ENCODE peak calls at places on chromosomes 12 and 14, in eight cellular contexts. One of them, this sample, is unnamed.

GRCh38 chr12:111650912-111651311 is 34.8 kb downstream of the BRAP start:
- DNase-seq in fibroblast of lung: no peak
- DNase-seq in pancreas: no peak
- DNase-seq in mesendoderm: no peak
- DNase-seq in stomach: no peak
- DNase-seq in CD8-positive, alpha-beta T cell: no peak
- DNase-seq in dorsolateral prefrontal cortex: no peak
- DNase-seq in K562: no peak
- DNase-seq in this sample: no peak

GRCh38 chr14:24074625-24075484 is 3.5 kb downstream of the CPNE6 start:
- DNase-seq in fibroblast of lung: no peak
- DNase-seq in pancreas: peak
- DNase-seq in mesendoderm: no peak
- DNase-seq in stomach: peak
- DNase-seq in CD8-positive, alpha-beta T cell: peak
- DNase-seq in dorsolateral prefrontal cortex: no peak
- DNase-seq in K562: no peak
- DNase-seq in this sample: no peak

GRCh38 chr12:56358836-56359532 is 923 bp downstream of the STAT2 start:
- DNase-seq in fibroblast of lung: peak
- DNase-seq in pancreas: no peak
- DNase-seq in mesendoderm: no peak
- DNase-seq in stomach: no peak
- DNase-seq in CD8-positive, alpha-beta T cell: no peak
- DNase-seq in dorsolateral prefrontal cortex: peak
- DNase-seq in K562: no peak
- DNase-seq in this sample: no peak

GRCh38 chr12:2332266-2332665 is 279.5 kb downstream of the CACNA1C start:
- DNase-seq in fibroblast of lung: peak
- DNase-seq in pancreas: no peak
- DNase-seq in mesendoderm: no peak
- DNase-seq in stomach: no peak
- DNase-seq in CD8-positive, alpha-beta T cell: no peak
- DNase-seq in dorsolateral prefrontal cortex: no peak
- DNase-seq in K562: no peak
- DNase-seq in this sample: no peak

GRCh38 chr12:68595246-68595645 is 15.5 kb upstream of the RAP1B start:
- DNase-seq in fibroblast of lung: no peak
- DNase-seq in pancreas: no peak
- DNase-seq in mesendoderm: no peak
- DNase-seq in stomach: no peak
- DNase-seq in CD8-positive, alpha-beta T cell: no peak
- DNase-seq in dorsolateral prefrontal cortex: no peak
- DNase-seq in K562: no peak
- DNase-seq in this sample: no peak

GRCh38 chr14:73153272-73153671 is 17.0 kb downstream of the PSEN1 start:
- DNase-seq in fibroblast of lung: no peak
- DNase-seq in pancreas: no peak
- DNase-seq in mesendoderm: no peak
- DNase-seq in stomach: no peak
- DNase-seq in CD8-positive, alpha-beta T cell: no peak
- DNase-seq in dorsolateral prefrontal cortex: no peak
- DNase-seq in K562: no peak
- DNase-seq in this sample: no peak

GRCh38 chr12:121577443-121578180 is 3.2 kb downstream of the KDM2B start:
- DNase-seq in fibroblast of lung: no peak
- DNase-seq in pancreas: no peak
- DNase-seq in mesendoderm: peak
- DNase-seq in stomach: no peak
- DNase-seq in CD8-positive, alpha-beta T cell: no peak
- DNase-seq in dorsolateral prefrontal cortex: no peak
- DNase-seq in K562: no peak
- DNase-seq in this sample: peak

GRCh38 chr12:122106891-122107660 is 28.5 kb downstream of the MLXIP start:
- DNase-seq in fibroblast of lung: peak
- DNase-seq in pancreas: peak
- DNase-seq in mesendoderm: no peak
- DNase-seq in stomach: peak
- DNase-seq in CD8-positive, alpha-beta T cell: no peak
- DNase-seq in dorsolateral prefrontal cortex: peak
- DNase-seq in K562: no peak
- DNase-seq in this sample: no peak

GRCh38 chr14:51094282-51094821 is 553 bp downstream of the TRIM9 start:
- DNase-seq in fibroblast of lung: peak
- DNase-seq in pancreas: no peak
- DNase-seq in mesendoderm: peak
- DNase-seq in stomach: no peak
- DNase-seq in CD8-positive, alpha-beta T cell: peak
- DNase-seq in dorsolateral prefrontal cortex: no peak
- DNase-seq in K562: no peak
- DNase-seq in this sample: peak

GRCh38 chr12:75183967-75184366 is 25.7 kb downstream of the KCNC2 start:
- DNase-seq in fibroblast of lung: no peak
- DNase-seq in pancreas: no peak
- DNase-seq in mesendoderm: no peak
- DNase-seq in stomach: no peak
- DNase-seq in CD8-positive, alpha-beta T cell: no peak
- DNase-seq in dorsolateral prefrontal cortex: no peak
- DNase-seq in K562: no peak
- DNase-seq in this sample: no peak

GRCh38 chr14:102558566-102558965 is 33.9 kb upstream of the RCOR1 start:
- DNase-seq in fibroblast of lung: no peak
- DNase-seq in pancreas: no peak
- DNase-seq in mesendoderm: no peak
- DNase-seq in stomach: no peak
- DNase-seq in CD8-positive, alpha-beta T cell: no peak
- DNase-seq in dorsolateral prefrontal cortex: no peak
- DNase-seq in K562: no peak
- DNase-seq in this sample: no peak

GRCh38 chr14:68000516-68000915 is 180.9 kb downstream of the RAD51B start:
- DNase-seq in fibroblast of lung: no peak
- DNase-seq in pancreas: no peak
- DNase-seq in mesendoderm: no peak
- DNase-seq in stomach: no peak
- DNase-seq in CD8-positive, alpha-beta T cell: no peak
- DNase-seq in dorsolateral prefrontal cortex: no peak
- DNase-seq in K562: no peak
- DNase-seq in this sample: no peak

GRCh38 chr12:50257226-50258166 is 25.8 kb downstream of the LIMA1 start:
- DNase-seq in fibroblast of lung: peak
- DNase-seq in pancreas: no peak
- DNase-seq in mesendoderm: no peak
- DNase-seq in stomach: no peak
- DNase-seq in CD8-positive, alpha-beta T cell: no peak
- DNase-seq in dorsolateral prefrontal cortex: no peak
- DNase-seq in K562: no peak
- DNase-seq in this sample: no peak

GRCh38 chr12:64781374-64782029 is 22.3 kb upstream of the GNS start:
- DNase-seq in fibroblast of lung: no peak
- DNase-seq in pancreas: peak
- DNase-seq in mesendoderm: peak
- DNase-seq in stomach: peak
- DNase-seq in CD8-positive, alpha-beta T cell: no peak
- DNase-seq in dorsolateral prefrontal cortex: no peak
- DNase-seq in K562: no peak
- DNase-seq in this sample: no peak

GRCh38 chr12:64780220-64780530 is 21.0 kb upstream of the GNS start:
- DNase-seq in fibroblast of lung: no peak
- DNase-seq in pancreas: no peak
- DNase-seq in mesendoderm: no peak
- DNase-seq in stomach: no peak
- DNase-seq in CD8-positive, alpha-beta T cell: no peak
- DNase-seq in dorsolateral prefrontal cortex: no peak
- DNase-seq in K562: no peak
- DNase-seq in this sample: no peak

GRCh38 chr12:64782181-64782580 is 23.0 kb upstream of the GNS start:
- DNase-seq in fibroblast of lung: no peak
- DNase-seq in pancreas: no peak
- DNase-seq in mesendoderm: no peak
- DNase-seq in stomach: no peak
- DNase-seq in CD8-positive, alpha-beta T cell: no peak
- DNase-seq in dorsolateral prefrontal cortex: no peak
- DNase-seq in K562: no peak
- DNase-seq in this sample: no peak

GRCh38 chr12:64779349-64779974 is 20.3 kb upstream of the GNS start:
- DNase-seq in fibroblast of lung: no peak
- DNase-seq in pancreas: no peak
- DNase-seq in mesendoderm: no peak
- DNase-seq in stomach: no peak
- DNase-seq in CD8-positive, alpha-beta T cell: no peak
- DNase-seq in dorsolateral prefrontal cortex: no peak
- DNase-seq in K562: no peak
- DNase-seq in this sample: no peak

DNA sequence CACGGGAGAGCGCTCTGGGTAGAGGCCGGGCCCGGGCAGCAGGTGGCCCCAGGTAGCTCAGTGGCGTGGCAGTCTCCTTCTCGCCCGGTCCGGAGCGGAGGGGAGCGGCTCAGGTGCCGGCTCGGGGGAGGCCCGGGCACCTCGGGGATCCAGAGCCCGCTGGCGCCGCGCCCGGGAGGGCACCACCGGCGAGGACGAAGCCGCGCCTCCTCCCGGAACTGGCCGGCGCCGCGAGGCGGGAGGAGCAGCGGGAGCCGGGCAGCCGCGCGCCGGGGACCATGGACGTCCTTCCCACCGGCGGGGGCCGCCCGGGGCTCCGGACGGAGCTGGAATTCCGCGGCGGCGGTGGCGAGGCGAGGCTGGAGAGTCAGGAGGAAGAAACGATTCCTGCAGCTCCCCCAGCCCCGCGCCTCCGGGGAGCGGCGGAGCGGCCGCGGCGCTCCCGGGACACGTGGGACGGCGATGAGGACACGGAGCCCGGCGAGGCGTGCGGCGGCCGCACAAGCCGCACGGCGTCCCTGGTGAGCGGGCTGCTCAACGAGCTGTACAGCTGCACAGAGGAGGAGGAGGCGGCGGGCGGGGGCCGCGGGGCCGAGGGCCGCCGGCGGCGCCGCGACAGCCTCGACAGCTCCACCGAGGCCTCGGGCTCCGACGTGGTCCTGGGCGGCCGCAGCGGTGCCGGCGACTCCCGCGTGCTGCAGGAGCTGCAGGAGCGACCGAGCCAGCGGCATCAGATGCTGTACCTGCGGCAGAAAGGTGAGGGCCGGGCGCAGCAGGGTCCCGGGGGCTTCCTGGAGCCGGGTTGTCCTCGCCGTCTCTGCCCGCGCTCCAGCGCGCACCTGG is 21.5 kb upstream of the GNS start:
- DNase-seq in fibroblast of lung: no peak
- DNase-seq in pancreas: peak
- DNase-seq in mesendoderm: peak
- DNase-seq in stomach: peak
- DNase-seq in CD8-positive, alpha-beta T cell: no peak
- DNase-seq in dorsolateral prefrontal cortex: no peak
- DNase-seq in K562: peak
- DNase-seq in this sample: no peak
- H3K27ac ChIP-seq in fibroblast of lung: no peak
- H3K27ac ChIP-seq in pancreas: peak
- H3K27ac ChIP-seq in mesendoderm: no peak
- H3K27ac ChIP-seq in stomach: peak
- H3K27ac ChIP-seq in CD8-positive, alpha-beta T cell: no peak
- H3K27ac ChIP-seq in dorsolateral prefrontal cortex: no peak
- H3K27ac ChIP-seq in K562: no peak
- H3K27ac ChIP-seq in this sample: no peak

GRCh38 chr14:91872517-91873470 is 5.5 kb upstream of the TC2N start:
- DNase-seq in fibroblast of lung: peak
- DNase-seq in pancreas: peak
- DNase-seq in mesendoderm: no peak
- DNase-seq in stomach: peak
- DNase-seq in CD8-positive, alpha-beta T cell: peak
- DNase-seq in dorsolateral prefrontal cortex: no peak
- DNase-seq in K562: no peak
- DNase-seq in this sample: no peak

GRCh38 chr14:91872011-91872476 is 4.7 kb upstream of the TC2N start:
- DNase-seq in fibroblast of lung: peak
- DNase-seq in pancreas: peak
- DNase-seq in mesendoderm: no peak
- DNase-seq in stomach: peak
- DNase-seq in CD8-positive, alpha-beta T cell: peak
- DNase-seq in dorsolateral prefrontal cortex: no peak
- DNase-seq in K562: no peak
- DNase-seq in this sample: no peak

GRCh38 chr14:91869556-91869955 is 2.2 kb upstream of the TC2N start:
- DNase-seq in fibroblast of lung: peak
- DNase-seq in pancreas: no peak
- DNase-seq in mesendoderm: peak
- DNase-seq in stomach: no peak
- DNase-seq in CD8-positive, alpha-beta T cell: no peak
- DNase-seq in dorsolateral prefrontal cortex: no peak
- DNase-seq in K562: no peak
- DNase-seq in this sample: no peak

GRCh38 chr14:91870001-91870400 is 2.7 kb upstream of the TC2N start:
- DNase-seq in fibroblast of lung: no peak
- DNase-seq in pancreas: peak
- DNase-seq in mesendoderm: peak
- DNase-seq in stomach: no peak
- DNase-seq in CD8-positive, alpha-beta T cell: peak
- DNase-seq in dorsolateral prefrontal cortex: no peak
- DNase-seq in K562: no peak
- DNase-seq in this sample: no peak

GRCh38 chr14:91870890-91871289 is 3.6 kb upstream of the TC2N start:
- DNase-seq in fibroblast of lung: no peak
- DNase-seq in pancreas: no peak
- DNase-seq in mesendoderm: no peak
- DNase-seq in stomach: no peak
- DNase-seq in CD8-positive, alpha-beta T cell: no peak
- DNase-seq in dorsolateral prefrontal cortex: no peak
- DNase-seq in K562: no peak
- DNase-seq in this sample: no peak
- H3K27ac ChIP-seq in fibroblast of lung: no peak
- H3K27ac ChIP-seq in pancreas: peak
- H3K27ac ChIP-seq in mesendoderm: no peak
- H3K27ac ChIP-seq in stomach: peak
- H3K27ac ChIP-seq in CD8-positive, alpha-beta T cell: peak
- H3K27ac ChIP-seq in dorsolateral prefrontal cortex: no peak
- H3K27ac ChIP-seq in K562: no peak
- H3K27ac ChIP-seq in this sample: no peak

GRCh38 chr14:34872822-34873590 is 2.2 kb downstream of the BAZ1A start:
- DNase-seq in fibroblast of lung: peak
- DNase-seq in pancreas: no peak
- DNase-seq in mesendoderm: no peak
- DNase-seq in stomach: no peak
- DNase-seq in CD8-positive, alpha-beta T cell: no peak
- DNase-seq in dorsolateral prefrontal cortex: no peak
- DNase-seq in K562: no peak
- DNase-seq in this sample: no peak
- H3K27ac ChIP-seq in fibroblast of lung: peak
- H3K27ac ChIP-seq in pancreas: peak
- H3K27ac ChIP-seq in mesendoderm: peak
- H3K27ac ChIP-seq in stomach: peak
- H3K27ac ChIP-seq in CD8-positive, alpha-beta T cell: peak
- H3K27ac ChIP-seq in dorsolateral prefrontal cortex: peak
- H3K27ac ChIP-seq in K562: peak
- H3K27ac ChIP-seq in this sample: peak

DNA sequence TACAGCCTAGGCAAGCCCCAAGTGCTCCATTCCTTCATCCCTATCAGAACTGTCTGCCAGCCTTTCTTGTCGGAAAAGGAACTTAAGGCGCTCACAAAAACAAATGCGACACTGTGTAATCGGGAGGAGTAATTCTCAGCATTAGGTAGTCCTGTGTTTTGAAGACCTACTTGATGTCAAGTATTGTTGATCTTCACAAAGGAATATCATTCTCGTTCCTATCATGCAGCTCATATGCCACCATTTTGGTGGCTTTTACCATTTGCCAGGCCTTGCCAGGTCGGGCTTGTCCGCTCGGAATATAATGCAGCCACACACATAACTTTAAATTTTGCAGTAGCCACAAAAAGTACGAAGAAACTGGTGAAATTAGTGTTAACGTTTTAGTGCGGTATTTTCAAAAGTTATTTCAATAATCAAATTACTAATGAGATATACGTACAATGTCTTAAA is 930 bp upstream of the PPP4R3A start:
- DNase-seq in fibroblast of lung: peak
- DNase-seq in pancreas: no peak
- DNase-seq in mesendoderm: peak
- DNase-seq in stomach: no peak
- DNase-seq in CD8-positive, alpha-beta T cell: no peak
- DNase-seq in dorsolateral prefrontal cortex: no peak
- DNase-seq in K562: no peak
- DNase-seq in this sample: no peak
- H3K27ac ChIP-seq in fibroblast of lung: peak
- H3K27ac ChIP-seq in pancreas: peak
- H3K27ac ChIP-seq in mesendoderm: peak
- H3K27ac ChIP-seq in stomach: peak
- H3K27ac ChIP-seq in CD8-positive, alpha-beta T cell: peak
- H3K27ac ChIP-seq in dorsolateral prefrontal cortex: peak
- H3K27ac ChIP-seq in K562: peak
- H3K27ac ChIP-seq in this sample: peak